ENCODE peak calls at places on chromosomes 2 and 18, in ten cellular contexts. L, H, V, Z, W, K, B, D, A and S are unnamed samples.

GRCh38 chr2:158497486-158497885 is 40.7 kb downstream of the PKP4 start:
- DNase-seq in K (no peak), A (no peak), V (peak), B (peak), D (no peak), Z (no peak), L (no peak), H (no peak), W (no peak), S (peak)

GRCh38 chr2:207045531-207045930 is 106.2 kb downstream of the CPO start:
- DNase-seq in H (no peak), B (no peak), D (no peak), W (no peak), K (no peak), A (no peak), Z (no peak), L (no peak), V (no peak), S (no peak)

GRCh38 chr2:42722328-42723190 is 41.4 kb downstream of the OXER1 start:
- DNase-seq in D (peak), W (peak), L (peak), A (peak), K (no peak), H (peak), Z (peak), B (peak), V (peak), S (peak)

GRCh38 chr2:6372317-6372903 is 493.3 kb downstream of the CMPK2 start:
- DNase-seq in D (no peak), H (no peak), B (peak), K (no peak), L (no peak), A (no peak), W (no peak), V (peak), Z (peak), S (peak)

GRCh38 chr2:130755234-130756040 is at the start of gene AMER3:
- DNase-seq in D (no peak), H (no peak), W (no peak), A (peak), V (no peak), L (no peak), B (no peak), Z (no peak), K (no peak), S (no peak)

GRCh38 chr2:181306785-181307184 is 150.4 kb upstream of the ITGA4 start:
- DNase-seq in Z (no peak), W (peak), V (no peak), K (no peak), B (no peak), D (no peak), A (no peak), L (no peak), H (no peak), S (no peak)

GRCh38 chr2:153059338-153060052 is 341.1 kb downstream of the ARL6IP6 start:
- DNase-seq in W (no peak), L (no peak), H (no peak), K (peak), Z (no peak), D (no peak), V (peak), A (no peak), B (peak), S (peak)

GRCh38 chr18:12056884-12057402 is 36.7 kb upstream of the ANKRD62 start:
- DNase-seq in L (no peak), Z (no peak), A (no peak), B (no peak), W (no peak), D (no peak), K (no peak), V (no peak), H (no peak), S (no peak)

GRCh38 chr18:11859903-11860407 is 8.7 kb downstream of the CHMP1B start:
- DNase-seq in K (no peak), H (no peak), L (no peak), A (no peak), V (peak), B (peak), Z (peak), W (no peak), D (no peak), S (peak)

GRCh38 chr2:47119001-47119400 is 36.1 kb downstream of the STPG4 start:
- DNase-seq in B (peak), V (peak), D (no peak), A (no peak), W (no peak), H (no peak), Z (peak), K (no peak), L (no peak), S (no peak)

GRCh38 chr2:177326005-177326404 is 61.5 kb upstream of the NFE2L2 start:
- DNase-seq in L (no peak), W (no peak), K (no peak), A (no peak), H (no peak), B (no peak), Z (no peak), D (no peak), V (no peak), S (no peak)

DNA sequence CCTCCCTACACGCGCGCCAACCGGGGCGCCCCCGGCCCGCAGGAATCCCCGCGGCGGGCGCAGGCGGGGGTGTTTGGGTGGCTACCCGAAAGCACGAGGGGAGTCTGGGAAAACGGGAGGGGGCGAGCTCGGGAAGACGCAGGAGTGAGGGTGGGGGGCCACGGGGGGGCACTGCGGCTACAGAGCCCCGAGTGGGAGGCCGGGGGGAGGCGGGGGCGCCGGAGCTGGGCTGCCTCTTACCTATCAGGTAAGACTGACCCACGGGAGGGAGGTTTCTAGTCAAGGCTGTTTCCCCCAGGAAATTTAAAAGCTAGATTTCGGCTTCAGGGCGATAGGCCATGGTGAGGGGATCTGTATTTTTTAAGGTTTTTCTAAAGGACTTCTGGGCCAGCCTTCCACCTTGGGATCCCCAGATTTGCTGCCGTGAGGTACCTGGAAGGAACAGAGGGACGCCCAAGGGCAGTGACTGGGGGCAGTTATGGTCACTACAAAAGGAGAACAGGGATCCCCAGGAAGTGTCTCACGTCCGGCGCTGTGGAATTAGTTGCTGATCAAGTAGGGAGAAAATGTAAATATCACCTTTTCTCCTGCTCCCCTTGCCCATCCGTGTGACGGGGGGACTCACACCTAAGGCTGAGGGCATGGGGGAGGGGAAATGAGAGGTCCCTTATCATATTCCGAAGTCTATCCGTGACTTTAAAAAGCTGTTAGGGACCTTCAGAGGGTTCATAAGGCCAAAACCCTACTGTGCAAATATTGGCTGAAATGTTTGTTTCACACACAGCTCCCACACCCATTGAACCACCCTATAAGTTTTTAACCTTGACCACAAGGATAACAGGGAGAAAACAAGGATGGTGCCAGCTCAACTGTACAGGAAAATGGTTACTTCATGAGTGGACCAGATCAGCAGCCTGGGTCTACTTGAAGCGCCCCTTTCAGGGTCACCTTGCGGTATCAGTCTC is 638 bp upstream of the IRS1 start:
- DNase-seq in L (peak), H (peak), K (peak), W (no peak), Z (no peak), A (no peak), D (peak), B (peak), V (peak), S (no peak)
- TF ChIP-seq CTCF in L (peak), H (no peak), K (peak), W (no peak), Z (no peak), A (no peak), D (no peak), B (no peak), V (no peak), S (no peak)

GRCh38 chr2:203533696-203534471 is 1.2 kb downstream of the RAPH1 start:
- DNase-seq in L (no peak), H (no peak), K (no peak), V (peak), Z (peak), W (peak), A (no peak), B (peak), D (no peak), S (no peak)
- H3K4me3 ChIP-seq in L (peak), H (peak), K (peak), V (peak), Z (peak), W (no peak), A (peak), B (peak), D (peak), S (peak)

DNA sequence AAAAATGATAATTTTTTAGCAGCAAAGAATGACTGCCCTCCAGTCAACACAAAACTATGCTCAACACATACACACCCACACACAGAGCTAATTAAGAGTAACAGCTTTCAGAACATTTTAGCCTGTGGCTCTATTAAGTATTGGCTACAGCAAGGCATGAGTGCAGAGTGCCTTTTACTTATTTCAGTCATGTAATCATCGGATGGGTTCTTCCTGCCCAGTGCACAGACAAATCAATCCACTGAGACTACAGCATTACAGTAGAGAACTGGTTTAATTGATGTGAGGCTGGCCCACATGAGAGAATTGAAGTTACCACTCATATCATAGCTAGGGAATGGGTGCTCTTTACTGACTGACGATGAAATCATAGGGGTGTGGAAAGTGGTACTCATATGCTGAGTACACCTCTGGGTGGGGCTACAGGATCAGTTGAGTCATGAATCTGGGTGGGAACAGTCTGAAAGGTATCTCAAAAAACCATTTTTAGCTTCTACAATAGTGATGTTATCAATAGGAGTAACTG is 241.0 kb downstream of the FSIP2 start:
- DNase-seq in A (no peak), L (no peak), K (no peak), D (no peak), W (peak), V (no peak), B (no peak), H (no peak), Z (no peak), S (no peak)
- TF ChIP-seq CTCF in A (no peak), L (no peak), K (no peak), D (no peak), W (no peak), V (no peak), B (no peak), H (no peak), Z (no peak), S (no peak)

DNA sequence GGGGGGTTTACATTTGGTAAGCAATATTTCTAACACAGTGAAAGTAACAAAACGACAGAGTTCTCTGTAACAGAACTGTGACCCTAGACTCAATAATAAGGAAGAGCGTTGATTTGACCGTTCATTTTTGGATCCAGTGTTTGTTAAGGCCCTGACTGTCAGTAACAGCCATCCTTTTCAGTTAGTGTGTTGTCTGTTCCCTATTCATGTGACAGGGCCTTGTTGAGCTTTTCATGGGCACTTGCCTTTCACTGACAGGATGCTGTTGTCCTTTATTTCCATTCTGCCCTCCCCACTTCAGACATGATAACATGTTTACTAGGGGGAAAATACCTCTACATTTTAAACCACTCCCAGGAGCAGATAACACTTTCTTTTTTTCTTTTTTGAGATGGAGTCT is 45.8 kb downstream of the MAP4K4 start:
- DNase-seq in V (no peak), A (no peak), D (no peak), Z (no peak), K (no peak), B (no peak), L (no peak), H (no peak), W (no peak), S (no peak)
- H3K4me3 ChIP-seq in V (no peak), A (no peak), D (no peak), Z (no peak), K (no peak), B (no peak), L (no peak), H (no peak), W (no peak), S (no peak)

DNA sequence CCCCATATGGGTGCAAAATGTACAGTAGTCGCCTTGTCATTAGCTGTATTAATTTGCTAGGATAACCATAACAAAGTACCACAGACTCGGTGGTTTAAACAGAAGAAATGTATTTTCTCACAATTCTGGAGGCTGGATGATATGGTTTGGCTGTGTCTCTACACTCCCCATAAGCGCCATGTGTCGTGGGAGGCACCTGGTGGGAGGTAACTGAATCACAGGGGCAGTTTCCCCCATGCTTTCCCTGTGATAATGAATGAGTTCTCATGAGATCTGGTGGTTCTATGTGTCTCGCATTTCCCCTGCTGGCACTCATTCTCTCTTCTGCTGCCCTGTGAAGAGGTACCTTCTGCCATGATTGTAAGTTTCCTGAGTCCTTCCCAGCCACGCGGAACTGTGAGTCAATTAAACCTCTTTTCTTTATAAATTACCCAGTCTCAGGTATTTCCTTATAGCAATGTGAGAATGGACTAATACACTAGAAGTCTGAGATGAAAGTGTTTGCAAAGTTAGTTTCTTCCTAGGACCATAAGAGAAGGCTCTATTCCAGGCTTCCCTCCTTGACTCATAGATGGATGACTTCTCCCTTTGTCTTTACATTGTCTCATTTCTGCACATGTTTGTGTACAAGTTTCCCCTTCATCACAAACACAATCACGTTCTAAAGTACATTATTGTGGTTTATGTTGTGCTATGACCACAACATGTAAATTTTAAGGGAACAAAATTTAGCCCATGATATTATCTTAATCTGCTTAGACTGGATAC is 1442.6 kb downstream of the SUCLG1 start:
- DNase-seq in A (no peak), D (no peak), L (no peak), V (no peak), W (no peak), H (no peak), B (no peak), Z (no peak), K (no peak), S (no peak)
- TF ChIP-seq CTCF in A (no peak), D (no peak), L (no peak), V (no peak), W (no peak), H (no peak), B (no peak), Z (no peak), K (no peak), S (no peak)